ENCODE peak calls at places on chromosomes 6 and 20, in eight cellular contexts. L is psoas muscle, G is HCT116, U is K562, B is foreskin keratinocyte, Y is left lung, A is gastrocnemius medialis, W is upper lobe of right lung. N is an unnamed sample.

GRCh38 chr6:8628063-8628462 is 192.7 kb upstream of the SLC35B3 start:
- ATAC-seq in L (no peak), G (no peak), U (no peak), B (peak), Y (no peak), A (no peak), W (no peak), N (no peak)

GRCh38 chr6:143542915-143543314 is 31.4 kb upstream of the FUCA2 start:
- ATAC-seq in L (no peak), G (no peak), U (peak), B (peak), Y (no peak), A (no peak), W (no peak), N (no peak)

GRCh38 chr6:30075094-30075986 is at the start of gene RNF39:
- ATAC-seq in L (peak), G (peak), U (peak), B (peak), Y (peak), A (no peak), W (peak), N (no peak)

GRCh38 chr20:5090191-5090590 is 29.6 kb downstream of the PCNA start:
- ATAC-seq in L (peak), G (no peak), U (no peak), B (no peak), Y (peak), A (peak), W (peak), N (peak)

GRCh38 chr20:53736757-53737403 is 143.2 kb upstream of the ZNF217 start:
- ATAC-seq in L (no peak), G (no peak), U (no peak), B (no peak), Y (no peak), A (no peak), W (no peak), N (no peak)

GRCh38 chr6:50714487-50715379 is 1.4 kb downstream of the TFAP2D start:
- ATAC-seq in L (no peak), G (no peak), U (no peak), B (peak), Y (no peak), A (no peak), W (no peak), N (no peak)

GRCh38 chr6:64733433-64733832 is 973.6 kb downstream of the EYS start:
- ATAC-seq in L (no peak), G (no peak), U (no peak), B (no peak), Y (no peak), A (no peak), W (no peak), N (no peak)

GRCh38 chr6:137372532-137372931 is 121.7 kb downstream of the OLIG3 start:
- ATAC-seq in L (no peak), G (no peak), U (no peak), B (no peak), Y (peak), A (no peak), W (peak), N (no peak)

GRCh38 chr6:11364971-11365397 is 132.5 kb upstream of the NEDD9 start:
- ATAC-seq in L (peak), G (no peak), U (no peak), B (no peak), Y (peak), A (peak), W (peak), N (peak)

GRCh38 chr6:158071121-158072082 is 89.7 kb downstream of the SYNJ2 start:
- ATAC-seq in L (peak), G (no peak), U (peak), B (no peak), Y (no peak), A (peak), W (no peak), N (no peak)

GRCh38 chr6:152750694-152751093 is at the start of gene VIP:
- ATAC-seq in L (no peak), G (peak), U (peak), B (peak), Y (peak), A (no peak), W (peak), N (no peak)

GRCh38 chr6:108966855-108967755 is 118.9 kb downstream of the ARMC2 start:
- ATAC-seq in L (peak), G (peak), U (peak), B (peak), Y (peak), A (peak), W (peak), N (peak)

GRCh38 chr6:165987483-165988305 is 180.0 kb downstream of the TBXT start:
- ATAC-seq in L (peak), G (peak), U (peak), B (peak), Y (peak), A (peak), W (peak), N (peak)

GRCh38 chr6:142387997-142388815 is 86.4 kb downstream of the ADGRG6 start:
- ATAC-seq in L (peak), G (peak), U (peak), B (peak), Y (peak), A (no peak), W (peak), N (peak)

GRCh38 chr6:83221886-83222479 is 28.8 kb downstream of the RWDD2A start:
- ATAC-seq in L (peak), G (no peak), U (peak), B (no peak), Y (peak), A (no peak), W (no peak), N (no peak)

GRCh38 chr6:152368761-152369624 is 268.2 kb downstream of the SYNE1 start:
- ATAC-seq in L (peak), G (no peak), U (no peak), B (peak), Y (peak), A (peak), W (peak), N (peak)

GRCh38 chr6:111566873-111567517 is 38.7 kb downstream of the TRAF3IP2 start:
- ATAC-seq in L (no peak), G (no peak), U (peak), B (no peak), Y (peak), A (no peak), W (peak), N (no peak)

GRCh38 chr6:4320860-4321259 is 185.5 kb upstream of the ECI2 start:
- ATAC-seq in L (peak), G (no peak), U (no peak), B (peak), Y (no peak), A (no peak), W (no peak), N (no peak)

GRCh38 chr6:100342830-100343229 is 121.9 kb downstream of the SIM1 start:
- ATAC-seq in L (peak), G (no peak), U (no peak), B (no peak), Y (no peak), A (no peak), W (no peak), N (no peak)

GRCh38 chr20:45987108-45987780 is 15.2 kb upstream of the ZNF335 start:
- ATAC-seq in L (peak), G (peak), U (peak), B (peak), Y (peak), A (peak), W (peak), N (peak)

GRCh38 chr6:144434308-144434990 is 149.3 kb downstream of the UTRN start:
- ATAC-seq in L (no peak), G (peak), U (no peak), B (peak), Y (peak), A (no peak), W (no peak), N (no peak)

GRCh38 chr6:109033655-109034054 is 61.0 kb downstream of the SESN1 start:
- ATAC-seq in L (no peak), G (no peak), U (no peak), B (no peak), Y (no peak), A (no peak), W (no peak), N (no peak)

GRCh38 chr6:8113260-8113659 is 10.9 kb upstream of the EEF1E1 start:
- ATAC-seq in L (no peak), G (no peak), U (no peak), B (no peak), Y (no peak), A (no peak), W (no peak), N (no peak)

GRCh38 chr6:156886409-156886808 is 109.2 kb downstream of the ARID1B start:
- ATAC-seq in L (no peak), G (no peak), U (peak), B (no peak), Y (peak), A (no peak), W (peak), N (no peak)

GRCh38 chr6:22970004-22970403 is 400.6 kb downstream of the HDGFL1 start:
- ATAC-seq in L (no peak), G (no peak), U (no peak), B (no peak), Y (no peak), A (no peak), W (no peak), N (no peak)

GRCh38 chr6:13629459-13630116 is 14.5 kb downstream of the NOL7 start:
- ATAC-seq in L (no peak), G (no peak), U (no peak), B (no peak), Y (peak), A (no peak), W (no peak), N (no peak)

GRCh38 chr6:134757911-134758361 is 192.0 kb downstream of the ALDH8A1 start:
- ATAC-seq in L (no peak), G (no peak), U (no peak), B (peak), Y (peak), A (no peak), W (peak), N (no peak)

GRCh38 chr20:31738729-31739549 is at the start of gene TPX2:
- ATAC-seq in L (peak), G (peak), U (peak), B (peak), Y (peak), A (peak), W (peak), N (peak)

GRCh38 chr6:160042788-160043301 is 74.0 kb downstream of the IGF2R start:
- ATAC-seq in L (no peak), G (no peak), U (no peak), B (peak), Y (peak), A (no peak), W (no peak), N (no peak)

GRCh38 chr6:73515204-73516101 is 5.4 kb downstream of the EEF1A1 start:
- ATAC-seq in L (peak), G (peak), U (peak), B (peak), Y (peak), A (peak), W (peak), N (peak)

GRCh38 chr20:11797161-11797560 is 120.5 kb upstream of the BTBD3 start:
- ATAC-seq in L (no peak), G (no peak), U (no peak), B (no peak), Y (no peak), A (no peak), W (no peak), N (no peak)

GRCh38 chr6:818191-818590 is 125.3 kb upstream of the EXOC2 start:
- ATAC-seq in L (no peak), G (no peak), U (no peak), B (peak), Y (no peak), A (no peak), W (no peak), N (peak)

GRCh38 chr20:44448753-44449546 is 26.7 kb upstream of the TTPAL start:
- ATAC-seq in L (no peak), G (peak), U (peak), B (peak), Y (no peak), A (no peak), W (no peak), N (no peak)
- TF ChIP-seq CTCF in L (no peak), G (peak), U (peak), B (peak), Y (no peak), A (no peak), W (peak), N (no peak)

GRCh38 chr6:162615016-162615717 is 112.4 kb downstream of the PRKN start:
- ATAC-seq in L (peak), G (no peak), U (no peak), B (no peak), Y (peak), A (peak), W (no peak), N (peak)
- TF ChIP-seq CTCF in L (no peak), G (no peak), U (no peak), B (no peak), Y (no peak), A (no peak), W (no peak), N (no peak)

GRCh38 chr20:57390604-57391438 is at the start of gene RBM38:
- ATAC-seq in L (peak), G (peak), U (peak), B (peak), Y (peak), A (peak), W (peak), N (peak)

GRCh38 chr20:57387945-57388351 is 3.2 kb upstream of the RBM38 start:
- ATAC-seq in L (no peak), G (no peak), U (no peak), B (no peak), Y (no peak), A (no peak), W (no peak), N (no peak)

GRCh38 chr20:57389695-57390603 is 1.2 kb upstream of the RBM38 start:
- ATAC-seq in L (no peak), G (no peak), U (peak), B (no peak), Y (no peak), A (no peak), W (peak), N (no peak)

GRCh38 chr20:57387463-57387862 is 3.7 kb upstream of the RBM38 start:
- ATAC-seq in L (no peak), G (no peak), U (no peak), B (no peak), Y (no peak), A (no peak), W (no peak), N (no peak)

GRCh38 chr20:57388953-57389694 is 2.1 kb upstream of the RBM38 start:
- ATAC-seq in L (peak), G (peak), U (peak), B (peak), Y (peak), A (peak), W (peak), N (peak)
- TF ChIP-seq CTCF in L (peak), G (no peak), U (peak), B (peak), Y (no peak), A (peak), W (peak), N (peak)

DNA sequence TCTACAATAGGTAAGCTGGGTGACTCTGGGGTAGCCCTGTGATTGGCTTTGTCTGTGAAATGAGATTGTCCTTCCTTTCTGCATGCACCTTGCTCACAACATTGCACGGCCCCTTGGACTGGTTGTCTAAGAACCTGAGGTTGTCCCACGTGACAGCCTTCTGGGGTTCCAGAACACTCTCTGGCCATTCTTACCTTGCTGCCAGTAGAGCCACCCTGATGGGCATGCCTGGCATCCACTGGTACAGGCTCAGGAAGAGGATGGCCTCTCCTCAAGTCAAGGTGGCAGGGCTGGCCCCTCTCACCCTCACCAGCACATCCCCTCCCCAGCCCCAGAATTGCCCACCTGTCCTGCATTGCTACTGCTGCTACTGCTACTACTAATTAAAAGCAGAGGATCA is 335.0 kb downstream of the PACRG start:
- ATAC-seq in L (no peak), G (no peak), U (no peak), B (no peak), Y (no peak), A (no peak), W (no peak), N (no peak)
- TF ChIP-seq CTCF in L (no peak), G (no peak), U (no peak), B (no peak), Y (no peak), A (no peak), W (no peak), N (no peak)

GRCh38 chr6:40778186-40778585 is 191.0 kb upstream of the LRFN2 start:
- ATAC-seq in L (no peak), G (peak), U (no peak), B (peak), Y (no peak), A (no peak), W (no peak), N (no peak)

GRCh38 chr6:40779399-40779798 is 192.2 kb upstream of the LRFN2 start:
- ATAC-seq in L (peak), G (peak), U (no peak), B (peak), Y (no peak), A (no peak), W (no peak), N (no peak)

GRCh38 chr6:40778918-40779317 is 191.8 kb upstream of the LRFN2 start:
- ATAC-seq in L (no peak), G (peak), U (no peak), B (no peak), Y (no peak), A (no peak), W (no peak), N (no peak)

GRCh38 chr6:40780626-40781025 is 193.5 kb upstream of the LRFN2 start:
- ATAC-seq in L (peak), G (no peak), U (no peak), B (no peak), Y (no peak), A (peak), W (no peak), N (no peak)

GRCh38 chr6:40774932-40775331 is 187.8 kb upstream of the LRFN2 start:
- ATAC-seq in L (no peak), G (no peak), U (peak), B (no peak), Y (no peak), A (no peak), W (no peak), N (no peak)
- TF ChIP-seq CTCF in L (no peak), G (no peak), U (peak), B (no peak), Y (no peak), A (no peak), W (no peak), N (no peak)

GRCh38 chr6:56148488-56149190 is 98.7 kb downstream of the COL21A1 start:
- ATAC-seq in L (no peak), G (no peak), U (no peak), B (no peak), Y (no peak), A (no peak), W (no peak), N (no peak)
- TF ChIP-seq CTCF in L (no peak), G (no peak), U (no peak), B (no peak), Y (no peak), A (no peak), W (no peak), N (no peak)

DNA sequence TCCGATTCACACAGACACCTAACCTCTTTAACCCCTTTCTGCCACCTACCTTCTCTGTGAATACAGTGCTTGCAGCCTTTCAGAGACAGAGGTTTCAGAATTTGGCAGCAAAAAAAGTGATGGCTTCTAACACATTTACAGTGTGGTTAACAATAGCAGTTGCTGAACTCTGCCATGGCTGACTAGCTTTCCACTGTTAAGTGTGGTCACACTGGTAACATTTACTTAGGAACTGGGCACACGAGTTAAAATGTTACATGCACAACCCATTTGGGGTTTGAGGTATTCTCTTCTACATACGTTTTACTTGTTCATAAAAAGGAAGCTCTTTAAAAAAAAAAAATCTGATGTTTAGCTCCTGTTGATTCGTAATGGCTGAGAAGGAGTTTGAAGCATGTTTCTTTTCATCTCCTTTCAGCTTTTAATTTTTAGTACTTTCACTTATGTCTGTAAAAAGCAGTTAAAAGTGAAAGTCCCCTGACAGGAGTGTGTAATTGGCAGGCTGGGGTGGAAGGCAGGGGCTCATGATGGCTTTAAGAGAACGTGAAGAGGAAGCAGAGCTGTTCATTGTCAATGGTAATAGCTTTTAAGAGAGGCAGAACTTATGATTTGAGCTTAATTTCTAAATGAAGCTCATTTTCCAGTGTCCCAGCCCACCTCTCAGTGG is 245.9 kb downstream of the FARS2 start:
- ATAC-seq in L (no peak), G (no peak), U (no peak), B (no peak), Y (no peak), A (no peak), W (peak), N (no peak)
- TF ChIP-seq CTCF in L (no peak), G (no peak), U (no peak), B (no peak), Y (no peak), A (no peak), W (no peak), N (no peak)

DNA sequence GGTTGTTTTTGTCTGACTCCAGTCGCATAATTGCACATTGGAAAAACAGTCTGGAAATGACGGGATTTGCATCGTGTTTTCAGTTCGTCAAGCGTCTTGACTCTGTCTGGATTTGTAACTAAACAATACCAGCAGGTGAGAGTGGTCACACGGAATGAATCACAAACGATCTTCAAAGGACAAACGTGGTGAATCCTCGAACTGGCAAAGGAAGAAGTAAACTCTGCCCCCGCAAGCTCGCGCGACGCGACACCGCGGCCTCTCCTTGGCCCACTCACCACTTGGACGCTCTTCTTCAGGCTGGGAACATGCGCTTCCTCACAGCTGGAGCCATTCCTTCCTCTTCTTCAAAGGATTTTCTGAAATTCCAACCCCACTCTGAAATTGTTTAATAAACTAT is 352.6 kb downstream of the THBS2 start:
- ATAC-seq in L (no peak), G (no peak), U (no peak), B (no peak), Y (no peak), A (no peak), W (no peak), N (no peak)
- TF ChIP-seq CTCF in L (no peak), G (no peak), U (no peak), B (no peak), Y (no peak), A (no peak), W (no peak), N (no peak)

DNA sequence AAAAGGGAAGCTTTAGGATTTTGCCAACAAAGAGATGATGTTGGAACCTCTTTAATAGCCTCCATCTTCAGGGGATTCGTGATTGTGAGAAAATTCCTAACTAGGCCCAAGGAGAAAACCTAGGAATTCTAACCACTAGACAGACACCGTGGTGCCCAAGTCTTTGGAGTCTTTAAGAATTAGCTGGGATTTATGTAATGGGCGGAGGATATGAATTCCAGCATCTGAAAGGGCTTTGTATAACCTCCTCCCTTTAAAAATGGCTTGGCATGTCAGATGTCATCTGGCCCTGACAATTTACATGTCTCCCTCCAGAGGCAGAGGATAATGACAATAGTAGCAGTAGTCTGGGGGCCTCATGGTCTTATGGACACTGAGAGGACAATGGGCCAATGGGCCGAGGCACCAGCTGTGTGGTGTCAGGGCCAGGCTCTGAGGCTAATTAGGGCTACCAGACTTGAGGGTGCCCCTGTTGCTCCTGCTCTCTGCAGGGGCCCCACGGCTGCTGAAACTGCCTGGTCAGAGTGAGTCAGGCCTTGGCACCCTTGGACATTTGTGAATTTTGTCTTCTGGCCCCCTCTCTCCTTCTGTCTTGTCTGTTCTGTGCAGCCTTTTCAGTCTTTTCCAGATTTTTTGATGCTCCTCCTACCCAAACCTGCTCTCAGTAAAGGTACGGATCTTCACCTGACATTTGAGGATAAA is 113.9 kb downstream of the EDN1 start:
- ATAC-seq in L (no peak), G (no peak), U (no peak), B (no peak), Y (no peak), A (no peak), W (no peak), N (no peak)
- TF ChIP-seq CTCF in L (no peak), G (no peak), U (no peak), B (no peak), Y (no peak), A (no peak), W (no peak), N (no peak)

N was measured in gastroesophageal sphincter.